ENCODE peak calls at places on chromosomes 13 and 19, in eight cellular contexts. One of them, this sample, is unnamed.

GRCh38 chr19:39167461-39168257 is 29.1 kb upstream of the NCCRP1 start:
- ATAC-seq in CD8-positive, alpha-beta T cell: no peak
- ATAC-seq in HCT116: peak; percentile 46
- ATAC-seq in A549: peak; percentile 2
- ATAC-seq in right lobe of liver: peak; percentile 15
- ATAC-seq in aorta: no peak
- ATAC-seq in body of pancreas: peak; percentile 83
- ATAC-seq in Panc1: no peak
- ATAC-seq in this sample: no peak

GRCh38 chr13:36518707-36519106 is 86.4 kb downstream of the CCNA1 start:
- ATAC-seq in CD8-positive, alpha-beta T cell: no peak
- ATAC-seq in HCT116: no peak
- ATAC-seq in A549: no peak
- ATAC-seq in right lobe of liver: no peak
- ATAC-seq in aorta: no peak
- ATAC-seq in body of pancreas: no peak
- ATAC-seq in Panc1: no peak
- ATAC-seq in this sample: no peak

GRCh38 chr13:66138172-66138811 is 1091.8 kb downstream of the PCDH9 start:
- ATAC-seq in CD8-positive, alpha-beta T cell: no peak
- ATAC-seq in HCT116: no peak
- ATAC-seq in A549: no peak
- ATAC-seq in right lobe of liver: no peak
- ATAC-seq in aorta: no peak
- ATAC-seq in body of pancreas: no peak
- ATAC-seq in Panc1: no peak
- ATAC-seq in this sample: no peak

GRCh38 chr19:291561-292280 is 518 bp upstream of the PLPP2 start:
- ATAC-seq in CD8-positive, alpha-beta T cell: no peak
- ATAC-seq in HCT116: peak; percentile 6
- ATAC-seq in A549: peak; percentile 4
- ATAC-seq in right lobe of liver: no peak
- ATAC-seq in aorta: no peak
- ATAC-seq in body of pancreas: no peak
- ATAC-seq in Panc1: peak; percentile 2
- ATAC-seq in this sample: no peak

GRCh38 chr19:6465006-6465405 is 935 bp downstream of the CRB3 start:
- ATAC-seq in CD8-positive, alpha-beta T cell: no peak
- ATAC-seq in HCT116: no peak
- ATAC-seq in A549: no peak
- ATAC-seq in right lobe of liver: no peak
- ATAC-seq in aorta: no peak
- ATAC-seq in body of pancreas: no peak
- ATAC-seq in Panc1: no peak
- ATAC-seq in this sample: no peak

GRCh38 chr13:110683921-110684320 is 22.0 kb downstream of the CARS2 start:
- ATAC-seq in CD8-positive, alpha-beta T cell: no peak
- ATAC-seq in HCT116: no peak
- ATAC-seq in A549: no peak
- ATAC-seq in right lobe of liver: peak; percentile 24
- ATAC-seq in aorta: no peak
- ATAC-seq in body of pancreas: no peak
- ATAC-seq in Panc1: no peak
- ATAC-seq in this sample: no peak

GRCh38 chr19:1051791-1052190 is 11.9 kb downstream of the ABCA7 start:
- ATAC-seq in CD8-positive, alpha-beta T cell: no peak
- ATAC-seq in HCT116: no peak
- ATAC-seq in A549: no peak
- ATAC-seq in right lobe of liver: no peak
- ATAC-seq in aorta: no peak
- ATAC-seq in body of pancreas: no peak
- ATAC-seq in Panc1: no peak
- ATAC-seq in this sample: no peak

GRCh38 chr13:84670245-84670644 is 788.0 kb upstream of the SLITRK1 start:
- ATAC-seq in CD8-positive, alpha-beta T cell: no peak
- ATAC-seq in HCT116: no peak
- ATAC-seq in A549: no peak
- ATAC-seq in right lobe of liver: no peak
- ATAC-seq in aorta: no peak
- ATAC-seq in body of pancreas: no peak
- ATAC-seq in Panc1: no peak
- ATAC-seq in this sample: no peak

GRCh38 chr13:70622785-70623184 is 514.5 kb upstream of the KLHL1 start:
- ATAC-seq in CD8-positive, alpha-beta T cell: no peak
- ATAC-seq in HCT116: no peak
- ATAC-seq in A549: no peak
- ATAC-seq in right lobe of liver: no peak
- ATAC-seq in aorta: no peak
- ATAC-seq in body of pancreas: no peak
- ATAC-seq in Panc1: no peak
- ATAC-seq in this sample: no peak

GRCh38 chr13:32024750-32025149 is 6.8 kb upstream of the FRY start:
- ATAC-seq in CD8-positive, alpha-beta T cell: no peak
- ATAC-seq in HCT116: no peak
- ATAC-seq in A549: no peak
- ATAC-seq in right lobe of liver: no peak
- ATAC-seq in aorta: no peak
- ATAC-seq in body of pancreas: no peak
- ATAC-seq in Panc1: no peak
- ATAC-seq in this sample: no peak

GRCh38 chr13:81874681-81875661 is 1534.0 kb upstream of the SPRY2 start:
- ATAC-seq in CD8-positive, alpha-beta T cell: no peak
- ATAC-seq in HCT116: peak; percentile 27
- ATAC-seq in A549: no peak
- ATAC-seq in right lobe of liver: no peak
- ATAC-seq in aorta: no peak
- ATAC-seq in body of pancreas: no peak
- ATAC-seq in Panc1: no peak
- ATAC-seq in this sample: no peak

GRCh38 chr19:33767898-33768413 is 28.7 kb upstream of the KCTD15 start:
- ATAC-seq in CD8-positive, alpha-beta T cell: no peak
- ATAC-seq in HCT116: no peak
- ATAC-seq in A549: peak; percentile 11
- ATAC-seq in right lobe of liver: no peak
- ATAC-seq in aorta: no peak
- ATAC-seq in body of pancreas: no peak
- ATAC-seq in Panc1: no peak
- ATAC-seq in this sample: no peak

GRCh38 chr13:34066344-34066743 is 248.4 kb downstream of the RFC3 start:
- ATAC-seq in CD8-positive, alpha-beta T cell: no peak
- ATAC-seq in HCT116: peak; percentile 57
- ATAC-seq in A549: no peak
- ATAC-seq in right lobe of liver: no peak
- ATAC-seq in aorta: no peak
- ATAC-seq in body of pancreas: no peak
- ATAC-seq in Panc1: no peak
- ATAC-seq in this sample: no peak

GRCh38 chr19:29245221-29245620 is 32.3 kb upstream of the UQCRFS1 start:
- ATAC-seq in CD8-positive, alpha-beta T cell: no peak
- ATAC-seq in HCT116: no peak
- ATAC-seq in A549: no peak
- ATAC-seq in right lobe of liver: no peak
- ATAC-seq in aorta: no peak
- ATAC-seq in body of pancreas: no peak
- ATAC-seq in Panc1: no peak
- ATAC-seq in this sample: no peak

GRCh38 chr13:98141938-98142426 is 912 bp upstream of the FARP1 start:
- ATAC-seq in CD8-positive, alpha-beta T cell: no peak
- ATAC-seq in HCT116: no peak
- ATAC-seq in A549: no peak
- ATAC-seq in right lobe of liver: peak; percentile 35
- ATAC-seq in aorta: peak; percentile 15
- ATAC-seq in body of pancreas: peak; percentile 3
- ATAC-seq in Panc1: no peak
- ATAC-seq in this sample: no peak

GRCh38 chr19:16359964-16360363 is 35.3 kb downstream of the KLF2 start:
- ATAC-seq in CD8-positive, alpha-beta T cell: peak; percentile 41
- ATAC-seq in HCT116: no peak
- ATAC-seq in A549: no peak
- ATAC-seq in right lobe of liver: no peak
- ATAC-seq in aorta: no peak
- ATAC-seq in body of pancreas: no peak
- ATAC-seq in Panc1: no peak
- ATAC-seq in this sample: no peak

GRCh38 chr13:106610511-106610910 is 42.6 kb upstream of the ARGLU1 start:
- ATAC-seq in CD8-positive, alpha-beta T cell: no peak
- ATAC-seq in HCT116: no peak
- ATAC-seq in A549: no peak
- ATAC-seq in right lobe of liver: no peak
- ATAC-seq in aorta: no peak
- ATAC-seq in body of pancreas: no peak
- ATAC-seq in Panc1: no peak
- ATAC-seq in this sample: no peak

GRCh38 chr13:45540195-45540594 is 75.3 kb downstream of the ERICH6B start:
- ATAC-seq in CD8-positive, alpha-beta T cell: no peak
- ATAC-seq in HCT116: no peak
- ATAC-seq in A549: no peak
- ATAC-seq in right lobe of liver: peak; percentile 17
- ATAC-seq in aorta: no peak
- ATAC-seq in body of pancreas: no peak
- ATAC-seq in Panc1: no peak
- ATAC-seq in this sample: no peak

GRCh38 chr13:108964601-108965000 is 335.2 kb downstream of the MYO16 start:
- ATAC-seq in CD8-positive, alpha-beta T cell: no peak
- ATAC-seq in HCT116: no peak
- ATAC-seq in A549: no peak
- ATAC-seq in right lobe of liver: no peak
- ATAC-seq in aorta: no peak
- ATAC-seq in body of pancreas: no peak
- ATAC-seq in Panc1: no peak
- ATAC-seq in this sample: no peak

GRCh38 chr19:33304760-33305647 is 2.7 kb upstream of the CEBPA start:
- ATAC-seq in CD8-positive, alpha-beta T cell: no peak
- ATAC-seq in HCT116: no peak
- ATAC-seq in A549: no peak
- ATAC-seq in right lobe of liver: peak; percentile 42
- ATAC-seq in aorta: no peak
- ATAC-seq in body of pancreas: no peak
- ATAC-seq in Panc1: no peak
- ATAC-seq in this sample: no peak

GRCh38 chr13:74217816-74218215 is 83.6 kb upstream of the KLF12 start:
- ATAC-seq in CD8-positive, alpha-beta T cell: no peak
- ATAC-seq in HCT116: no peak
- ATAC-seq in A549: no peak
- ATAC-seq in right lobe of liver: no peak
- ATAC-seq in aorta: no peak
- ATAC-seq in body of pancreas: no peak
- ATAC-seq in Panc1: no peak
- ATAC-seq in this sample: no peak

GRCh38 chr19:47432499-47432898 is 13.2 kb upstream of the MEIS3 start:
- ATAC-seq in CD8-positive, alpha-beta T cell: no peak
- ATAC-seq in HCT116: no peak
- ATAC-seq in A549: no peak
- ATAC-seq in right lobe of liver: no peak
- ATAC-seq in aorta: no peak
- ATAC-seq in body of pancreas: no peak
- ATAC-seq in Panc1: no peak
- ATAC-seq in this sample: no peak
- H3K4me1 ChIP-seq in CD8-positive, alpha-beta T cell: peaks cover 30% of the 10 kb centered on the region
- H3K4me1 ChIP-seq in HCT116: peaks cover 23% of the 10 kb centered on the region
- H3K4me1 ChIP-seq in A549: peaks cover 18% of the 10 kb centered on the region
- H3K4me1 ChIP-seq in right lobe of liver: peaks cover 7% of the 10 kb centered on the region
- H3K4me1 ChIP-seq in aorta: no peaks in the 10 kb centered on the region
- H3K4me1 ChIP-seq in body of pancreas: peaks cover 20% of the 10 kb centered on the region
- H3K4me1 ChIP-seq in Panc1: peaks cover 5% of the 10 kb centered on the region
- H3K4me1 ChIP-seq in this sample: peaks cover 18% of the 10 kb centered on the region

DNA sequence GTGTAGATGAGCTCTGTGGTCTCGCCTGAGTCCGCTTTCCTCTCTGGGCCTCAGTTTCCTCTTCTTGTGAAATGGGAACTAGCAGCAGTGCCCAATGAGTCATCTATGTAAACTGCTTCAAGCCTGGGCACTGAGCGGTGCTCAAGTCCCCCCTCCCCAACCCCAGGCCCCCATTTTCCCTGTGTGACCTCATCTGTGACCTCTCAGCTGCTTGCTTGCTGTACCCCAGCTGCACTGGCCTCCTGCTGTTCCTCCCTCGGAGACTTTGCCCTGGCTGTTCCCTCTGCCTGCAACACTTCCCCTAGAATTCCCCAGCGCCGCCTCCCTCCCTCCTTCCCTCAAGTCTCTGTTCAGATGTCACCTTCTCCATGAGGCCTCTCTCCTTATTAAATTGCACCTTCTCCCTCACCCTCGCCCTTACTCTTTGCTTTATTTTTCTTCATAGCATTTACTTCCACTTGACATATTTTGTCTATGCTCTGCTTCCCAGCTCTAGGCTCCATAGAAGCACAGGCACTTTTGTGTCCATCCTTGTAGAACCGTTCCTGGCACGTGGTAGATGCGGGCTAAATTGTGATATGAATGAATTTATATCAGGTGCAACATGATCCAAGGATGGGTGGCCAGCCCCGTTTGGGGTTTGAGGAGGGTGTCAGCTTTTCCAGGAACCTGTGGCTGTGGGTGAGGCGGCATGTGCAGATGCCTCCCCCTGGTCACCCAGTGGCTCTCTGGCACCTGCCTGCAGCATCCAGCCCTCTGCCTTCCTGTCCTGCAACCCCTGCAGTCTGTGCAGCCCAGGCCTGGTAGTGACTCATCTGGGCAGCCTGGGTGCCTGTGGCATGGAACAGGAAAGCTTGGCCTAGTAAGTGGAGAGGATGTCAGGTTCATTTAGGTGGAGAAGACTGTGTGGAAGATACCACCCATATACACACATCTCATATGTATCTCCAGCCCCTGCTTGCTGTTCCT is 26.3 kb downstream of the SIPA1L3 start:
- ATAC-seq in CD8-positive, alpha-beta T cell: no peak
- ATAC-seq in HCT116: peak; percentile 59
- ATAC-seq in A549: peak; percentile 57
- ATAC-seq in right lobe of liver: peak; percentile 14
- ATAC-seq in aorta: no peak
- ATAC-seq in body of pancreas: no peak
- ATAC-seq in Panc1: peak; percentile 74
- ATAC-seq in this sample: no peak
- H3K4me1 ChIP-seq in CD8-positive, alpha-beta T cell: no peaks in the 10 kb centered on the region
- H3K4me1 ChIP-seq in HCT116: peaks cover 75% of the 10 kb centered on the region
- H3K4me1 ChIP-seq in A549: peaks cover 57% of the 10 kb centered on the region
- H3K4me1 ChIP-seq in right lobe of liver: peaks cover 56% of the 10 kb centered on the region
- H3K4me1 ChIP-seq in aorta: no peaks in the 10 kb centered on the region
- H3K4me1 ChIP-seq in body of pancreas: peaks cover 74% of the 10 kb centered on the region
- H3K4me1 ChIP-seq in Panc1: peaks cover 35% of the 10 kb centered on the region
- H3K4me1 ChIP-seq in this sample: no peaks in the 10 kb centered on the region

GRCh38 chr19:27974082-27974513 is 1238.9 kb downstream of the UQCRFS1 start:
- ATAC-seq in CD8-positive, alpha-beta T cell: no peak
- ATAC-seq in HCT116: no peak
- ATAC-seq in A549: peak; percentile 80
- ATAC-seq in right lobe of liver: no peak
- ATAC-seq in aorta: no peak
- ATAC-seq in body of pancreas: peak; percentile 55
- ATAC-seq in Panc1: peak; percentile 80
- ATAC-seq in this sample: no peak
- H3K4me1 ChIP-seq in CD8-positive, alpha-beta T cell: no peaks in the 10 kb centered on the region
- H3K4me1 ChIP-seq in HCT116: no peaks in the 10 kb centered on the region
- H3K4me1 ChIP-seq in A549: no peaks in the 10 kb centered on the region
- H3K4me1 ChIP-seq in right lobe of liver: no peaks in the 10 kb centered on the region
- H3K4me1 ChIP-seq in aorta: no peaks in the 10 kb centered on the region
- H3K4me1 ChIP-seq in body of pancreas: no peaks in the 10 kb centered on the region
- H3K4me1 ChIP-seq in Panc1: no peaks in the 10 kb centered on the region
- H3K4me1 ChIP-seq in this sample: no peaks in the 10 kb centered on the region

DNA sequence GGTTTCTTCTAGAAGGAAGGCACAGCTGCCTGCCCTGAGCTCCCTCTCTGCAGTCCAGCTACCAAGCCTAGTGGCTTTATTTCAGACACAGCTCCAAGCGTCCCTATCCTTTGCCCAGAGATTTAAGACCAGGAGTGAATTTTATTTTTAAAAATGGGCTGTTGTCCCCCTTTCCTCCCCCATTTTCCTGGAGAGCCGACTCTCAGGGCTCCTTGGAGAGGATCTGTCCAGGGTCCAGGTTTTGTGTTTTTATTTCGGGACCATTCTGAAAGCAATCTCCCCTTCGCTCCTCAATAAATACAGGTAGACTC is 4.4 kb downstream of the SERTAD1 start:
- ATAC-seq in CD8-positive, alpha-beta T cell: no peak
- ATAC-seq in HCT116: no peak
- ATAC-seq in A549: no peak
- ATAC-seq in right lobe of liver: no peak
- ATAC-seq in aorta: no peak
- ATAC-seq in body of pancreas: no peak
- ATAC-seq in Panc1: no peak
- ATAC-seq in this sample: no peak
- H3K4me1 ChIP-seq in CD8-positive, alpha-beta T cell: peaks cover 16% of the 10 kb centered on the region
- H3K4me1 ChIP-seq in HCT116: peaks cover 79% of the 10 kb centered on the region
- H3K4me1 ChIP-seq in A549: peaks cover 34% of the 10 kb centered on the region
- H3K4me1 ChIP-seq in right lobe of liver: peaks cover 19% of the 10 kb centered on the region
- H3K4me1 ChIP-seq in aorta: no peaks in the 10 kb centered on the region
- H3K4me1 ChIP-seq in body of pancreas: peaks cover 16% of the 10 kb centered on the region
- H3K4me1 ChIP-seq in Panc1: peaks cover 36% of the 10 kb centered on the region
- H3K4me1 ChIP-seq in this sample: peaks cover 61% of the 10 kb centered on the region